ENCODE peak calls at places on chromosomes 2 and 18, in eight cellular contexts. P, X, Q, E, U, G, R and K are unnamed samples.

GRCh38 chr2:65282492-65283053 is 54.9 kb downstream of the ACTR2 start:
- DNase-seq in U (no peak), G (no peak), R (no peak), P (no peak), Q (no peak), X (no peak), E (no peak), K (no peak)

GRCh38 chr2:85154048-85154753 is 21.0 kb downstream of the TCF7L1 start:
- DNase-seq in X (no peak), P (no peak), G (no peak), Q (no peak), E (peak), R (no peak), U (no peak), K (no peak)

GRCh38 chr18:55265130-55265675 is 305.9 kb upstream of the CCDC68 start:
- DNase-seq in U (no peak), P (no peak), Q (no peak), E (peak), R (no peak), X (no peak), G (no peak), K (no peak)

GRCh38 chr2:188974184-188974583 is at the start of gene COL3A1:
- DNase-seq in E (peak), X (peak), R (peak), P (no peak), U (no peak), Q (peak), G (peak), K (no peak)

GRCh38 chr2:126885701-126886121 is 13.0 kb upstream of the TEX51 start:
- DNase-seq in Q (peak), U (no peak), X (no peak), P (no peak), G (no peak), E (peak), R (peak), K (no peak)

GRCh38 chr2:181750305-181750704 is 70.0 kb upstream of the NEUROD1 start:
- DNase-seq in U (no peak), E (no peak), P (no peak), Q (peak), G (no peak), R (no peak), X (no peak), K (no peak)

GRCh38 chr2:102753563-102754159 is 8.2 kb upstream of the TMEM182 start:
- DNase-seq in P (peak), G (peak), U (peak), E (peak), R (no peak), Q (no peak), X (peak), K (peak)

GRCh38 chr2:233165895-233166661 is 85.4 kb upstream of the ATG16L1 start:
- DNase-seq in U (no peak), X (peak), G (no peak), R (no peak), P (no peak), Q (peak), E (peak), K (peak)

GRCh38 chr2:240795468-240795867 is 24.6 kb downstream of the KIF1A start:
- DNase-seq in U (no peak), E (no peak), X (no peak), G (no peak), R (peak), P (no peak), Q (peak), K (no peak)

GRCh38 chr2:240024766-240025165 is 376 bp downstream of the NDUFA10 start:
- DNase-seq in G (peak), R (no peak), P (no peak), E (no peak), X (no peak), Q (no peak), U (no peak), K (no peak)

GRCh38 chr2:46947841-46948240 is 32.2 kb upstream of the MCFD2 start:
- DNase-seq in R (no peak), E (no peak), Q (peak), X (no peak), P (no peak), G (no peak), U (no peak), K (no peak)

GRCh38 chr2:180505203-180505602 is 475.2 kb upstream of the UBE2E3 start:
- DNase-seq in X (no peak), U (no peak), G (no peak), R (no peak), E (no peak), Q (no peak), P (no peak), K (no peak)

GRCh38 chr2:25982273-25982967 is at the start of gene KIF3C:
- DNase-seq in R (peak), E (peak), G (peak), U (peak), P (peak), Q (peak), X (peak), K (peak)

GRCh38 chr2:1613078-1613445 is 131.3 kb downstream of the PXDN start:
- DNase-seq in U (no peak), R (no peak), X (no peak), Q (peak), G (no peak), E (no peak), P (no peak), K (no peak)

GRCh38 chr18:58393295-58393694 is 235.6 kb downstream of the ALPK2 start:
- DNase-seq in X (no peak), R (no peak), G (no peak), E (no peak), Q (no peak), U (no peak), P (no peak), K (no peak)

GRCh38 chr18:6627621-6628020 is 101.9 kb upstream of the ARHGAP28 start:
- DNase-seq in U (no peak), X (peak), Q (no peak), G (no peak), P (no peak), E (peak), R (no peak), K (no peak)

GRCh38 chr18:8696749-8697211 is 8.6 kb upstream of the MTCL1 start:
- DNase-seq in Q (peak), E (peak), U (peak), X (peak), P (peak), R (peak), G (peak), K (peak)

GRCh38 chr2:46893231-46893943 is 22.2 kb downstream of the MCFD2 start:
- DNase-seq in P (no peak), X (no peak), U (no peak), Q (no peak), R (no peak), G (no peak), E (peak), K (no peak)

GRCh38 chr2:10368491-10369231 is 66.0 kb downstream of the HPCAL1 start:
- DNase-seq in X (no peak), R (peak), U (peak), Q (no peak), E (no peak), P (no peak), G (no peak), K (no peak)
- TF ChIP-seq CTCF in X (no peak), R (no peak), U (no peak), Q (no peak), E (no peak), P (no peak), G (no peak), K (no peak)

GRCh38 chr2:18883626-18884456 is 294.5 kb upstream of the NT5C1B start:
- DNase-seq in Q (no peak), G (no peak), U (peak), X (peak), R (no peak), P (peak), E (peak), K (peak)
- TF ChIP-seq CTCF in Q (no peak), G (peak), U (peak), X (peak), R (no peak), P (peak), E (peak), K (no peak)

DNA sequence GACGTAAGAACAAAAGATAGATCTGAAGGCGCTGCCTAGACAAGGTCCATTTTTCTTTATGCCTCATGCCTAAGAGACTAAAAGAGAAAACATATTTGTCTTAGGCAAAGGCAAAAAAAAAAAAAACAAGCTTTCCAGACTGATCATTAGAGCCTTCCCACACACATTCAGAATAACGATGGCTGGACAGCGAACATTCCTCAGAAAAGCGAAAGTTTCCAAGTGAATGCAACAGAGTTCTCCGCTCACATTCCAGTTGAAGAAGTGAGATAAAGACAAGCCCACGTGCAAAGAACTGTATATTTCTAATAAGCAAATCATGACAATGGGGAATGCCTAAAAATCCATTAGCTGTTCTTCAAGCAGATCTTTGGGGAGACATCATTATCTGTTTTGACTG is 347.9 kb downstream of the METTL4 start:
- DNase-seq in E (peak), Q (no peak), P (no peak), G (peak), R (no peak), X (peak), U (no peak), K (no peak)
- TF ChIP-seq CTCF in E (no peak), Q (no peak), P (no peak), G (no peak), R (no peak), X (no peak), U (no peak), K (no peak)

DNA sequence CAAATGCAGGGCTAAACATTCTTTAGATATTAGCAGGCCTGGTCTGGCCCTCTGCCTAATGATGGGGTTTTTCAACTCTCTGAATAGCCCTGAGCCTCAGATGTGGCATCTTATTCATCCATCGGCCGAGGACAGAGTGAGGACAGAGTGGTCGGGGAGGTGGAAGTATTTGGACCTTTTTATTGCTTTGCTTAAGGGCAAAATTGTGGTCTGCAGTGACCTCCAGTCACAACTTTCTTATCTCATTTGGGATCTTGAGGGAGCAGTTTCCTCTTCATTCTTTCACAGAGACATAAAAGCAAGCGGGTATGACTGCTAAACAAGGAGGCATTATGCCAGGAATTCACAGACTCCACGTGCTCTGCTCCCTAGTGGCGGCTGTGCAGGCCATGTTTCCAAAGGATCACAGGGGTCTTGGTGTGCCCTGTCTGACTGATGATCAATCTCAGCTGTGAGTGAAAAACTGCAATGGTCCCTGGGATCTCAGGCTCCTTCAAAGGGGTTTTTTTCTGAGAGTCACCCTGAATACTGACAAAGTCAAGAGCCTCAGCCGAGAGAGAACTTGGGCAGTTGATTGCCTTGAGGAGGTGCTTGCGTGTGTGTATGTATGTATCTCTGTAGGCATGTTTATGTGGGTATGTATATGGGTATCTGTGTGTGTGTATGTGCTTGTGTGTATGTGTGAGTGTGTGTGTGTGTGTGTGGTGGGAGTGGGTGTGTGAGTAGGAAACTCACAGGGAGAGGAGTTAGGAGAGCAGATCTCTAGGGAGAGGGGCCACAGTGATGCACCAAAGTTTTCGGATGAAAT is 47.6 kb downstream of the RAPGEF4 start:
- DNase-seq in R (no peak), U (peak), X (peak), Q (peak), E (peak), P (peak), G (peak), K (peak)
- TF ChIP-seq CTCF in R (no peak), U (no peak), X (peak), Q (no peak), E (peak), P (no peak), G (peak), K (no peak)